ENCODE peak calls at places on chromosome 10, in five cellular contexts. P is mesendoderm, V is HCT116, E is fibroblast of lung, G is OCI-LY7. F is an unnamed sample.

GRCh38 chr10:45235823-45236222 is 79.6 kb downstream of the OR13A1 start:
- DNase-seq in G (no peak), V (no peak), E (peak), P (no peak), F (no peak)

GRCh38 chr10:3057946-3058345 is 9.4 kb upstream of the PFKP start:
- DNase-seq in V (no peak), G (no peak), P (no peak), E (no peak), F (no peak)

GRCh38 chr10:27611209-27611608 is 107.1 kb downstream of the RAB18 start:
- DNase-seq in E (peak), G (no peak), P (no peak), V (no peak), F (peak)

GRCh38 chr10:94224656-94225055 is 138.1 kb downstream of the NOC3L start:
- DNase-seq in G (no peak), V (no peak), P (no peak), E (peak), F (no peak)

GRCh38 chr10:110456523-110457091 is 41.1 kb upstream of the DUSP5 start:
- DNase-seq in V (no peak), P (peak), E (peak), G (no peak), F (peak)

GRCh38 chr10:100654835-100655759 is 90.3 kb upstream of the PAX2 start:
- DNase-seq in V (no peak), E (no peak), P (peak), G (no peak), F (no peak)

GRCh38 chr10:114403545-114404161 is 649 bp downstream of the AFAP1L2 start:
- DNase-seq in E (peak), G (no peak), P (peak), V (no peak), F (no peak)

GRCh38 chr10:106559442-106559841 is 605.1 kb downstream of the SORCS1 start:
- DNase-seq in P (no peak), V (no peak), E (peak), G (no peak), F (no peak)

GRCh38 chr10:36469585-36469984 is 655.8 kb upstream of the ANKRD30A start:
- DNase-seq in V (no peak), E (peak), G (no peak), P (no peak), F (no peak)

GRCh38 chr10:69172241-69172998 is 7.6 kb upstream of the SUPV3L1 start:
- DNase-seq in E (no peak), G (no peak), V (no peak), P (no peak), F (no peak)

DNA sequence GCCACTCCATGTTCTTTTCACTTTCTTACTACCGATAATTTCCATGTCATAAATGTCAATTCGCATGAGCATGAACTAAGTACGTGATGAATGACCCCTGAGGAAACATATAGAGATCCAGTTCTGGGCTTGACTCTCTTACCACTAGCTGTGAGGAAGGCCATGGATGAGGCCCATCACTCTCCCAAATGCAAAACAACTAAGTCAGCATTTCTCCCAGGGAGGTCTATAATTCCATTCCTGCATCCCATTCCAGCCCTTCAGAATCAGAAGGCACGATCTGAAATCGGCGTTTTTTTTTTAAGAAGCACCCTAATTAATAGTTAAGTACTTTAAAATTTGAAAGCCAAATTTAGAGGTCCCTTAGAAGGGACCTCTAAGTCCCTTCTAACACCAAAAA is 116.5 kb downstream of the CABCOCO1 start:
- DNase-seq in G (no peak), E (no peak), P (no peak), V (no peak), F (no peak)
- H3K4me2 ChIP-seq in G (no peak), E (no peak), P (no peak), V (no peak), F (no peak)

DNA sequence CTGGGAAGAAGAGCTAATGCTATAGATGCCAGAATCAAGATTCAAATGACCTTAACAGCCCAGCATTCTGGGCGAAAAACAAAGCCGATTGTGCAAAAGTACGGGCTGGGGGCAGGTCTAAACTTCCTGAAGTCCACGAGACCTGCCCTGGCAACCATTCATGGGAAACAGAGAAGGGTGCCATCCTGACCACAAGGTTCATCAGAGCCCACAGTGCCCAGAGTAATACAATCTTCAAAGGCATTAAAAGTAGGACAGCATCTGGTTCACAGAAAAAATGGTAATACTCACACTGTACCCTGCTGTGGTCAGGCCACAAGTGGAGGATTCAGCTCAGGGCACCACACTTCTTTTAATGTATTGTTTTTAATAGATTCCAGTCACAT is 36.1 kb downstream of the SORBS1 start:
- DNase-seq in G (no peak), P (no peak), V (no peak), E (no peak), F (no peak)
- H3K4me2 ChIP-seq in G (no peak), P (no peak), V (no peak), E (no peak), F (no peak)

DNA sequence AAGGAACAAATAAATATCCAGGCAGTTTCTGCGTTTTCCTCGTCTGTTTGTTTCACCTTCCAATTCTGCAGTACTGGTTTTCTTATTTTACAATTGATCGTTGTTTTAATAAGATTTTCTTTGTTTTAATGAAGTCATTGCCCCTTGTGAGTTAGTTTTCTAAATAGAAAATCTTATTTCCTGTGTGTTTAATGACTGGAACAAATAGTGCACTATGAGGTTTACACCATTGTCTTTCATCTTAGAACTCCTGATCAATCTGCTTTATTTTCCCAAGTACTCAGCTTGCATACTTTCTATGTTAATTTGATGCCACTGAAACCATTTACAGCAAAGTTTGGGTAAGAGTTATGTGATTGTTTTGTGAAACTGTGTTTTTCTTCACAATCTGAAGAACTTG is 1.3 kb downstream of the PLEKHA1 start:
- DNase-seq in P (no peak), V (no peak), E (no peak), G (no peak), F (no peak)
- H3K4me2 ChIP-seq in P (peak), V (peak), E (peak), G (peak), F (peak)

GRCh38 chr10:761376-761775 is 71.9 kb upstream of the DIP2C start:
- DNase-seq in G (no peak), P (no peak), V (no peak), E (no peak), F (no peak)

GRCh38 chr10:759898-760477 is 70.5 kb upstream of the DIP2C start:
- DNase-seq in E (no peak), P (no peak), V (no peak), G (no peak), F (no peak)

GRCh38 chr10:754914-755313 is 65.4 kb upstream of the DIP2C start:
- DNase-seq in E (no peak), G (no peak), P (no peak), V (no peak), F (no peak)

DNA sequence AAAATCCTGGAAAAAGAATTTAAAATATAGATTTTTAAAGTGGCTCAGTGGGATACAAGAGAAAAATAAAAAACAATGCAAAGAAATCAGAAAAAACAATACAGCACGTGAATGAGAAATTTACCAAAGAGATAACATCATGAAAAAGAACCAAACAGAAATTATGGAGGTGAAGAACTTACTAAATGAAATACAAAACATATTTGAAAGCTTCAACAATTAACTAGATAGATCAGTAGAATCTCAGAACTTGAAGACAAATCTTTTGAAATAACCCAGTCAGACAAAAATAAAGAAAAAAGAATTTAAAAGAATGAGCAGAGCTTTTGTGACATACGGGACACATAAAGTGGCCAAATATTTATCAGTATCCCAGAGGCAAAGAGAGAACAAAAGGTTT is 71.2 kb upstream of the DIP2C start:
- DNase-seq in V (no peak), P (no peak), G (peak), E (no peak), F (no peak)
- H3K4me2 ChIP-seq in V (no peak), P (no peak), G (no peak), E (no peak), F (no peak)

GRCh38 chr10:62305813-62306212 is 37.2 kb upstream of the RTKN2 start:
- DNase-seq in V (no peak), E (peak), G (no peak), P (no peak), F (no peak)
- H3K4me2 ChIP-seq in V (no peak), E (no peak), G (no peak), P (no peak), F (no peak)

GRCh38 chr10:61028861-61029361 is 84.9 kb upstream of the RHOBTB1 start:
- DNase-seq in V (no peak), E (peak), P (peak), G (no peak), F (peak)

GRCh38 chr10:61024801-61025201 is 80.8 kb upstream of the RHOBTB1 start:
- DNase-seq in G (peak), V (no peak), P (peak), E (peak), F (peak)

GRCh38 chr10:61031341-61031740 is 87.4 kb upstream of the RHOBTB1 start:
- DNase-seq in E (no peak), P (no peak), V (no peak), G (no peak), F (no peak)

DNA sequence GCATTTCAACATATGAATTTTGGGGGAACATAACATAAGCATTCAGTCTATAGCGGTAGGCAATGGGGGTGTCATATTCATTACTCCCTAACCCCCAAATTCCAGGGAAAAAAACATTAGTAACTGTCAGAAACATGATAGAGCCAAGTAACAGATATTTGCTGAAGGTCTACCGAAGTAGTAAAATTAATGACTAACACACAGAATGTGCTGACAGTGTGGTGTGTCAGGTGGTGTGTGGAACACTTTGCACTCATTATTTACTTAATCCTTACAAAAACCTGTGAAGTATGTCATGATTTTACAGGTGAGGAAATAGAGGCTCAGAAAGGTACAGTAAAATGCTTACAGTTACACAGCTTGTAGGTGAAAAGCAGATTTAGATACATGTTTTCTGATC is 85.4 kb upstream of the RHOBTB1 start:
- DNase-seq in P (no peak), G (no peak), E (no peak), V (no peak), F (no peak)
- H3K4me2 ChIP-seq in P (no peak), G (no peak), E (no peak), V (no peak), F (no peak)

GRCh38 chr10:119349341-119349740 is 142.0 kb downstream of the GRK5 start:
- DNase-seq in P (no peak), E (no peak), G (no peak), V (no peak), F (no peak)
- H3K4me2 ChIP-seq in P (no peak), E (no peak), G (no peak), V (no peak), F (no peak)

DNA sequence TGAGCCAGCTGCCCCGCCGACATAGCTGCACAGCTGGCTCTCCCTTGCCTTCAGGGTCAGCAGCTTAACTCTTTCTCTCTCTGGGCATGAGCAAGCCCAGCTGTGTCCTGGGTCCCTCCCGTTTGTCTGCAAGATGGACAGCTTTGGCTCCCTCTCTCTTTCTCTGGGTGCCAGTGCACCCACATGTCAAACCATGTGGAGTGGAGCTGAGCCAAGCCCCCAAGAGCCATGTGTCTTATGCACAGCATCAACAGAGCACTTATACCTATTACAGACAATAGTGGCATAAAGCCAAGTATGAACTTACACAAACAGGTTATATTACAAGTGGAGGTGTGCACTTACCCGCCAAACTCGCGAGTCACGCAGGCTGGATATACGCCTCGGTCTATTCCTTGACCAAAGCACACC is 35.7 kb upstream of the MTPAP start:
- DNase-seq in V (peak), G (peak), E (peak), P (peak), F (no peak)
- H3K4me2 ChIP-seq in V (peak), G (no peak), E (no peak), P (no peak), F (no peak)

GRCh38 chr10:14659626-14660196 is 115.0 kb downstream of the FAM107B start:
- DNase-seq in P (no peak), G (peak), V (no peak), E (no peak), F (no peak)
- H3K4me2 ChIP-seq in P (no peak), G (peak), V (no peak), E (no peak), F (no peak)

GRCh38 chr10:118870467-118871243 is 115.9 kb upstream of the CACUL1 start:
- DNase-seq in E (peak), P (peak), V (no peak), G (no peak), F (peak)
- H3K4me2 ChIP-seq in E (no peak), P (no peak), V (peak), G (no peak), F (no peak)